ENCODE peak calls at places on chromosomes 2 and 18, in five cellular contexts. One of them, this sample, is unnamed.

GRCh38 chr18:3008546-3008945 is 4.4 kb downstream of the LPIN2 start:
- DNase-seq in GM23248: peak; percentile 86
- DNase-seq in tibial artery: no peak
- DNase-seq in IMR-90: peak; percentile 95
- DNase-seq in HCT116: no peak
- DNase-seq in this sample: no peak

GRCh38 chr2:179495315-179495714 is 230.7 kb upstream of the SESTD1 start:
- DNase-seq in GM23248: no peak
- DNase-seq in tibial artery: no peak
- DNase-seq in IMR-90: no peak
- DNase-seq in HCT116: no peak
- DNase-seq in this sample: no peak

GRCh38 chr2:61959381-61960293 is 54.2 kb downstream of the COMMD1 start:
- DNase-seq in GM23248: no peak
- DNase-seq in tibial artery: no peak
- DNase-seq in IMR-90: no peak
- DNase-seq in HCT116: no peak
- DNase-seq in this sample: no peak

GRCh38 chr18:31490387-31490786 is 7.6 kb upstream of the DSG2 start:
- DNase-seq in GM23248: no peak
- DNase-seq in tibial artery: no peak
- DNase-seq in IMR-90: no peak
- DNase-seq in HCT116: no peak
- DNase-seq in this sample: no peak

GRCh38 chr18:65221736-65222135 is 529.1 kb upstream of the CDH7 start:
- DNase-seq in GM23248: no peak
- DNase-seq in tibial artery: no peak
- DNase-seq in IMR-90: no peak
- DNase-seq in HCT116: no peak
- DNase-seq in this sample: no peak

GRCh38 chr2:100011272-100011711 is 131.1 kb downstream of the AFF3 start:
- DNase-seq in GM23248: peak; percentile 81
- DNase-seq in tibial artery: no peak
- DNase-seq in IMR-90: peak; percentile 99
- DNase-seq in HCT116: no peak
- DNase-seq in this sample: no peak

GRCh38 chr2:101983486-101983885 is 8.3 kb upstream of the IL1R2 start:
- DNase-seq in GM23248: peak; percentile 51
- DNase-seq in tibial artery: no peak
- DNase-seq in IMR-90: no peak
- DNase-seq in HCT116: no peak
- DNase-seq in this sample: no peak

GRCh38 chr2:240247241-240247867 is 106.9 kb upstream of the OTOS start:
- DNase-seq in GM23248: peak; percentile 30
- DNase-seq in tibial artery: no peak
- DNase-seq in IMR-90: no peak
- DNase-seq in HCT116: no peak
- DNase-seq in this sample: peak; percentile 83

GRCh38 chr2:65744801-65745200 is 312.4 kb upstream of the SPRED2 start:
- DNase-seq in GM23248: no peak
- DNase-seq in tibial artery: no peak
- DNase-seq in IMR-90: no peak
- DNase-seq in HCT116: no peak
- DNase-seq in this sample: no peak

GRCh38 chr2:218809515-218809914 is 22.1 kb downstream of the PRKAG3 start:
- DNase-seq in GM23248: no peak
- DNase-seq in tibial artery: no peak
- DNase-seq in IMR-90: no peak
- DNase-seq in HCT116: no peak
- DNase-seq in this sample: no peak

GRCh38 chr2:111200333-111200879 is 79.7 kb downstream of the BCL2L11 start:
- DNase-seq in GM23248: no peak
- DNase-seq in tibial artery: no peak
- DNase-seq in IMR-90: no peak
- DNase-seq in HCT116: no peak
- DNase-seq in this sample: peak; percentile 80

GRCh38 chr2:128233790-128234395 is 84.8 kb downstream of the HS6ST1 start:
- DNase-seq in GM23248: no peak
- DNase-seq in tibial artery: no peak
- DNase-seq in IMR-90: no peak
- DNase-seq in HCT116: no peak
- DNase-seq in this sample: peak; percentile 58

GRCh38 chr2:108949316-108950299 is 39.4 kb downstream of the EDAR start:
- DNase-seq in GM23248: no peak
- DNase-seq in tibial artery: no peak
- DNase-seq in IMR-90: no peak
- DNase-seq in HCT116: no peak
- DNase-seq in this sample: no peak

GRCh38 chr18:533995-534601 is 33.6 kb upstream of the COLEC12 start:
- DNase-seq in GM23248: no peak
- DNase-seq in tibial artery: no peak
- DNase-seq in IMR-90: no peak
- DNase-seq in HCT116: no peak
- DNase-seq in this sample: no peak

GRCh38 chr2:231410293-231411004 is 14.9 kb downstream of the B3GNT7 start:
- DNase-seq in GM23248: no peak
- DNase-seq in tibial artery: no peak
- DNase-seq in IMR-90: no peak
- DNase-seq in HCT116: no peak
- DNase-seq in this sample: no peak

GRCh38 chr2:194735837-194736542 is 921.0 kb upstream of the SLC39A10 start:
- DNase-seq in GM23248: no peak
- DNase-seq in tibial artery: no peak
- DNase-seq in IMR-90: no peak
- DNase-seq in HCT116: no peak
- DNase-seq in this sample: no peak

GRCh38 chr18:38923136-38923535 is 1357.5 kb upstream of the CELF4 start:
- DNase-seq in GM23248: no peak
- DNase-seq in tibial artery: no peak
- DNase-seq in IMR-90: no peak
- DNase-seq in HCT116: no peak
- DNase-seq in this sample: no peak

GRCh38 chr18:48612917-48613316 is 74.1 kb downstream of the CTIF start:
- DNase-seq in GM23248: no peak
- DNase-seq in tibial artery: no peak
- DNase-seq in IMR-90: no peak
- DNase-seq in HCT116: no peak
- DNase-seq in this sample: no peak

GRCh38 chr2:33417093-33417492 is 59.4 kb upstream of the RASGRP3 start:
- DNase-seq in GM23248: peak; percentile 27
- DNase-seq in tibial artery: no peak
- DNase-seq in IMR-90: no peak
- DNase-seq in HCT116: no peak
- DNase-seq in this sample: no peak

GRCh38 chr2:232027530-232027929 is 66.0 kb downstream of the DIS3L2 start:
- DNase-seq in GM23248: no peak
- DNase-seq in tibial artery: no peak
- DNase-seq in IMR-90: no peak
- DNase-seq in HCT116: no peak
- DNase-seq in this sample: no peak

GRCh38 chr2:106833248-106833647 is 52.7 kb downstream of the ST6GAL2 start:
- DNase-seq in GM23248: no peak
- DNase-seq in tibial artery: no peak
- DNase-seq in IMR-90: no peak
- DNase-seq in HCT116: no peak
- DNase-seq in this sample: no peak

GRCh38 chr2:169911119-169911518 is 83.9 kb downstream of the UBR3 start:
- DNase-seq in GM23248: no peak
- DNase-seq in tibial artery: no peak
- DNase-seq in IMR-90: no peak
- DNase-seq in HCT116: no peak
- DNase-seq in this sample: no peak
- H3K4me1 ChIP-seq in GM23248: no peaks in the 10 kb centered on the region
- H3K4me1 ChIP-seq in tibial artery: no peaks in the 10 kb centered on the region
- H3K4me1 ChIP-seq in IMR-90: no peaks in the 10 kb centered on the region
- H3K4me1 ChIP-seq in HCT116: no peaks in the 10 kb centered on the region
- H3K4me1 ChIP-seq in this sample: no peaks in the 10 kb centered on the region

GRCh38 chr2:43344911-43345373 is 118.5 kb upstream of the ZFP36L2 start:
- DNase-seq in GM23248: no peak
- DNase-seq in tibial artery: no peak
- DNase-seq in IMR-90: peak; percentile 25
- DNase-seq in HCT116: no peak
- DNase-seq in this sample: no peak
- H3K4me1 ChIP-seq in GM23248: peaks cover 52% of the 10 kb centered on the region
- H3K4me1 ChIP-seq in tibial artery: peaks cover 91% of the 10 kb centered on the region
- H3K4me1 ChIP-seq in IMR-90: peaks cover 42% of the 10 kb centered on the region
- H3K4me1 ChIP-seq in HCT116: peaks cover 18% of the 10 kb centered on the region
- H3K4me1 ChIP-seq in this sample: peaks cover 90% of the 10 kb centered on the region

GRCh38 chr2:73928995-73929394 is 2.3 kb downstream of the DGUOK start:
- DNase-seq in GM23248: no peak
- DNase-seq in tibial artery: no peak
- DNase-seq in IMR-90: no peak
- DNase-seq in HCT116: no peak
- DNase-seq in this sample: peak; percentile 49
- H3K4me1 ChIP-seq in GM23248: peaks cover 29% of the 10 kb centered on the region
- H3K4me1 ChIP-seq in tibial artery: peaks cover 30% of the 10 kb centered on the region
- H3K4me1 ChIP-seq in IMR-90: peaks cover 10% of the 10 kb centered on the region
- H3K4me1 ChIP-seq in HCT116: peaks cover 10% of the 10 kb centered on the region
- H3K4me1 ChIP-seq in this sample: peaks cover 59% of the 10 kb centered on the region

DNA sequence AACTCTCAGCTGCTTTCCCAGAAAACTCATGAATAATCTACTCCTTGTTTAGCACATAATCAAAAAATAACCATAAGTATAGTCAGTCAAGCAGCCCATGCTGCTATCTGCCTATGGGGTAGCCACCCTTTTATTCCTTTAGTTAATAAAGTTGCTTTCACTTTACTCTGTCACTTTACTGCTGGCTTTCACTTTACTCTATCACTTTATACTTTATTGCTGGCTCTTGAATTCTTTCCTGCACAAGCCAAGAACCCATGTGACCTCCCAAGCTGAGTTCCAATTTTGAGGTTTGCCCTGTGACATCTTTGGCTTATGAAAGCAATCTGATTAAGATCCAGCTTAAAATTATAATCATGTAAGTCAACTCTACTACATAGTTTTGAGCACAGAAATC is 288.1 kb downstream of the PDE11A start:
- DNase-seq in GM23248: peak; percentile 55
- DNase-seq in tibial artery: no peak
- DNase-seq in IMR-90: peak; percentile 24
- DNase-seq in HCT116: no peak
- DNase-seq in this sample: no peak
- H3K4me1 ChIP-seq in GM23248: peaks cover 18% of the 10 kb centered on the region
- H3K4me1 ChIP-seq in tibial artery: no peaks in the 10 kb centered on the region
- H3K4me1 ChIP-seq in IMR-90: no peaks in the 10 kb centered on the region
- H3K4me1 ChIP-seq in HCT116: no peaks in the 10 kb centered on the region
- H3K4me1 ChIP-seq in this sample: peaks cover 8% of the 10 kb centered on the region

This sample was measured in vagina.